ENCODE peak calls at places on chromosomes 7 and 10, in four cellular contexts. Y is endodermal cell, E is fibroblast of lung, M is epithelial cell of esophagus. Z is an unnamed sample.

GRCh38 chr7:74176555-74176954 is 2.4 kb downstream of the EIF4H start:
- DNase-seq in Y (no peak), E (no peak), M (peak), Z (no peak)

GRCh38 chr10:13654846-13655245 is 68.1 kb downstream of the PRPF18 start:
- DNase-seq in Y (no peak), E (no peak), M (no peak), Z (no peak)

GRCh38 chr10:47247190-47248059 is 52.6 kb upstream of the GDF10 start:
- DNase-seq in Y (peak), E (peak), M (no peak), Z (no peak)

GRCh38 chr7:98617051-98617959 is at the start of gene NPTX2:
- DNase-seq in Y (peak), E (no peak), M (no peak), Z (no peak)

GRCh38 chr10:91976324-91977051 is 52.9 kb downstream of the BTAF1 start:
- DNase-seq in Y (no peak), E (no peak), M (no peak), Z (no peak)

GRCh38 chr7:43625453-43625852 is 42.5 kb downstream of the STK17A start:
- DNase-seq in Y (no peak), E (no peak), M (no peak), Z (no peak)

GRCh38 chr10:104300736-104301292 is 31.8 kb downstream of the GSTO2 start:
- DNase-seq in Y (no peak), E (peak), M (peak), Z (peak)

GRCh38 chr10:24153537-24153936 is 55.4 kb upstream of the KIAA1217 start:
- DNase-seq in Y (no peak), E (no peak), M (no peak), Z (no peak)

GRCh38 chr7:49386792-49387191 is 386.6 kb upstream of the VWC2 start:
- DNase-seq in Y (no peak), E (no peak), M (no peak), Z (no peak)

GRCh38 chr7:147245274-147245673 is 1128.7 kb downstream of the CNTNAP2 start:
- DNase-seq in Y (peak), E (peak), M (peak), Z (peak)

GRCh38 chr7:25180946-25181345 is 47.3 kb downstream of the NPVF start:
- DNase-seq in Y (peak), E (no peak), M (no peak), Z (no peak)

GRCh38 chr7:26340476-26341018 is 48.9 kb downstream of the SNX10 start:
- DNase-seq in Y (no peak), E (no peak), M (no peak), Z (no peak)

GRCh38 chr7:30493231-30493630 is 11.4 kb downstream of the GGCT start:
- DNase-seq in Y (no peak), E (no peak), M (no peak), Z (no peak)

GRCh38 chr7:101783381-101784181 is 33.8 kb upstream of the CUX1 start:
- DNase-seq in Y (no peak), E (no peak), M (no peak), Z (no peak)

GRCh38 chr7:106817098-106817497 is 48.0 kb upstream of the PIK3CG start:
- DNase-seq in Y (no peak), E (no peak), M (no peak), Z (no peak)

GRCh38 chr10:73159038-73159648 is 8.7 kb downstream of the ECD start:
- DNase-seq in Y (peak), E (peak), M (peak), Z (no peak)

GRCh38 chr10:123250640-123251039 is 96.4 kb downstream of the BUB3 start:
- DNase-seq in Y (no peak), E (no peak), M (no peak), Z (no peak)

GRCh38 chr7:55546826-55547225 is 25.5 kb downstream of the VOPP1 start:
- DNase-seq in Y (peak), E (peak), M (peak), Z (peak)

GRCh38 chr10:77287647-77288120 is 349.9 kb downstream of the KCNMA1 start:
- DNase-seq in Y (peak), E (no peak), M (no peak), Z (no peak)

GRCh38 chr7:123798527-123799188 is 46.3 kb upstream of the HYAL4 start:
- DNase-seq in Y (no peak), E (peak), M (peak), Z (no peak)

GRCh38 chr7:30866939-30867338 is 44.7 kb upstream of the AQP1 start:
- DNase-seq in Y (no peak), E (no peak), M (no peak), Z (no peak)

GRCh38 chr10:43671659-43672555 is 23.2 kb upstream of the ZNF32 start:
- DNase-seq in Y (peak), E (peak), M (peak), Z (peak)

GRCh38 chr10:83373659-83374058 is 765.6 kb upstream of the GHITM start:
- DNase-seq in Y (peak), E (no peak), M (peak), Z (no peak)

GRCh38 chr7:3301472-3301778 is 373 bp downstream of the SDK1 start:
- DNase-seq in Y (no peak), E (no peak), M (no peak), Z (no peak)
- H3K4me3 ChIP-seq in Y (no peak), E (no peak), M (no peak), Z (no peak)

GRCh38 chr10:57960406-57960805 is 307.3 kb downstream of the IPMK start:
- DNase-seq in Y (no peak), E (no peak), M (no peak), Z (no peak)
- TF ChIP-seq CTCF in Y (no peak), E (no peak), M (no peak), Z (no peak)

GRCh38 chr10:71998840-71999194 is 34.6 kb downstream of the CHST3 start:
- DNase-seq in Y (peak), E (peak), M (peak), Z (no peak)
- H3K4me3 ChIP-seq in Y (no peak), E (no peak), M (no peak), Z (no peak)

GRCh38 chr7:140623995-140624902 is 16.4 kb downstream of the DENND2A start:
- DNase-seq in Y (peak), E (no peak), M (peak), Z (no peak)

GRCh38 chr7:140619101-140619615 is 21.5 kb downstream of the DENND2A start:
- DNase-seq in Y (no peak), E (no peak), M (no peak), Z (no peak)

GRCh38 chr7:140617081-140617480 is 23.5 kb downstream of the DENND2A start:
- DNase-seq in Y (no peak), E (no peak), M (no peak), Z (no peak)

GRCh38 chr7:140618291-140618690 is 22.3 kb downstream of the DENND2A start:
- DNase-seq in Y (no peak), E (no peak), M (no peak), Z (no peak)

GRCh38 chr7:140621326-140622035 is 19.1 kb downstream of the DENND2A start:
- DNase-seq in Y (no peak), E (peak), M (peak), Z (no peak)
- TF ChIP-seq CTCF in Y (no peak), E (no peak), M (no peak), Z (no peak)

DNA sequence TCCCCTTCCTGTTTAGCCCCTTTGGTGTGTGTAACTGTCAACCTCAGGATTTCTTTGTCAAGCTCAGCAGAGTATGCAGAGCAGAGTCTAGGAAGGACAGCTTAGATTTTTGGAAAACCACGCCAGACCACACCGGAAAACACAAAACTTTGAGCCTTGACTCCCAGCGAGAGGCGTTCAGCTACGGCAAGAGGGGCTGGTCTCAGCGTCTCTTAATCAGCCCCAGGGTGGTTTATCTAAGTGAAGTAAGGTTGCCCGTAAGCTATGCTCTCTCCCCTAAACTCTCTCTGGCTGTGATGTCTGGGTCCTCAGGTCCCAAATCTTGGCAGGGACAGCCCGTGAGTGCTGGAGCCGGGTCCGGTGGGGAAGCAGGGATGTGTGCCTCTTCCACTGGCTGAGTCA is 230.9 kb downstream of the KLF6 start:
- DNase-seq in Y (no peak), E (no peak), M (no peak), Z (no peak)
- H3K4me3 ChIP-seq in Y (no peak), E (no peak), M (no peak), Z (no peak)

DNA sequence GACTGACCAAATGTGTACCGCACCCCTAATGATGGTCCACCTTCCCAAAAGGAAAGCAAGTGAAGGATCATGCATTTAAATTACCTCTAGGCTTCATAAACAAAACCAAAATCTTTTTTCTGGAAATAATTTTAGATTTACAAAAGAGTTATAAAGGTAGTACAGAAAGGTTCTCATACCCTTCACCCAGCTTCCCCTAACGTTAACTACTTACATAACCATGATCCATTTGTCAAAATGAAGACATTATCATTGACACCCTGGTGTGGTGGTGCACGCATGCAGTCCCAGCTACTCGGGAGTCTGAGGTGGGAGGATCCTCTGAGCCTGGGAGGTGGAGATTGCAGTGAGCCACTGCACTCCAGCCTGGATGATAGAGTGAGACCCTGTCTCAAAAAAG is 75.1 kb upstream of the TCF7L2 start:
- DNase-seq in Y (no peak), E (no peak), M (no peak), Z (no peak)
- TF ChIP-seq CTCF in Y (no peak), E (no peak), M (no peak), Z (no peak)

GRCh38 chr7:112789824-112790650 is at the start of gene TMEM168:
- DNase-seq in Y (peak), E (peak), M (peak), Z (peak)

GRCh38 chr7:112789453-112789823 is 755 bp downstream of the TMEM168 start:
- DNase-seq in Y (no peak), E (no peak), M (no peak), Z (no peak)

GRCh38 chr7:112791465-112792168 is 1.4 kb upstream of the TMEM168 start:
- DNase-seq in Y (no peak), E (no peak), M (no peak), Z (no peak)

GRCh38 chr7:112790651-112790973 is 419 bp upstream of the TMEM168 start:
- DNase-seq in Y (no peak), E (no peak), M (peak), Z (no peak)

GRCh38 chr7:112792431-112792830 is 2.2 kb upstream of the TMEM168 start:
- DNase-seq in Y (no peak), E (no peak), M (no peak), Z (no peak)
- H3K4me3 ChIP-seq in Y (no peak), E (no peak), M (no peak), Z (no peak)

GRCh38 chr7:19587291-19587690 is 121.5 kb downstream of the POLR1F start:
- DNase-seq in Y (peak), E (no peak), M (peak), Z (no peak)
- TF ChIP-seq CTCF in Y (peak), E (no peak), M (peak), Z (no peak)

GRCh38 chr10:8055420-8056349 is 1.2 kb downstream of the GATA3 start:
- DNase-seq in Y (peak), E (no peak), M (no peak), Z (no peak)
- H3K4me3 ChIP-seq in Y (peak), E (no peak), M (peak), Z (peak)

GRCh38 chr7:46854958-46855473 is 726.9 kb downstream of the TNS3 start:
- DNase-seq in Y (no peak), E (peak), M (peak), Z (peak)
- TF ChIP-seq CTCF in Y (no peak), E (no peak), M (no peak), Z (no peak)